ENCODE peak calls at places on chromosomes 7 and 10, in eight cellular contexts. U is naive thymus-derived CD8-positive, alpha-beta T cell; I is OCI-LY7; S is stimulated activated CD8-positive, alpha-beta memory T cell treated with anti-CD3 and anti-CD28 coated beads, Interleukin-15, amount 100 ng/mL, for 1 hour; M is astrocyte of the spinal cord; W is HT-29; C is aorta; V is MCF 10A. T is an unnamed sample.

GRCh38 chr7:65975814-65976445 is 6.1 kb downstream of the GUSB start:
- DNase-seq in M (no peak), W (no peak), I (no peak), C (peak), V (no peak), U (no peak), S (no peak), T (no peak)

GRCh38 chr10:3719024-3719843 is 65.8 kb downstream of the KLF6 start:
- DNase-seq in I (no peak), U (no peak), S (no peak), M (no peak), W (no peak), V (no peak), C (no peak), T (no peak)

GRCh38 chr7:120793213-120793936 is 64.6 kb downstream of the TSPAN12 start:
- DNase-seq in V (no peak), I (no peak), U (no peak), M (no peak), S (no peak), W (no peak), C (no peak), T (no peak)

GRCh38 chr7:55271069-55271468 is 94.1 kb upstream of the LANCL2 start:
- DNase-seq in C (no peak), W (no peak), M (peak), I (no peak), V (peak), S (no peak), U (no peak), T (no peak)

GRCh38 chr10:46544989-46545791 is 11.3 kb downstream of the GPRIN2 start:
- DNase-seq in S (no peak), V (peak), W (peak), M (no peak), I (peak), C (peak), U (no peak), T (no peak)

GRCh38 chr10:71970331-71970730 is 6.1 kb downstream of the CHST3 start:
- DNase-seq in C (no peak), U (no peak), W (peak), S (no peak), M (peak), V (peak), I (no peak), T (no peak)

GRCh38 chr10:115921795-115922194 is 351.2 kb downstream of the GFRA1 start:
- DNase-seq in C (no peak), S (no peak), I (no peak), M (no peak), W (no peak), U (no peak), V (peak), T (no peak)

GRCh38 chr10:96532523-96532922 is 18.8 kb upstream of the TLL2 start:
- DNase-seq in V (peak), C (no peak), I (no peak), W (peak), U (no peak), M (no peak), S (no peak), T (no peak)

GRCh38 chr10:70367195-70367796 is 15.1 kb downstream of the LRRC20 start:
- DNase-seq in U (no peak), I (no peak), V (no peak), S (no peak), M (peak), W (no peak), C (no peak), T (no peak)

GRCh38 chr7:69190738-69191137 is 407.5 kb upstream of the AUTS2 start:
- DNase-seq in C (no peak), V (no peak), I (no peak), W (no peak), S (no peak), U (no peak), M (no peak), T (no peak)

GRCh38 chr7:1168422-1168821 is 8.4 kb upstream of the ZFAND2A start:
- DNase-seq in V (no peak), S (no peak), U (no peak), C (no peak), I (no peak), M (no peak), W (no peak), T (no peak)

GRCh38 chr10:116215651-116216050 is 57.4 kb downstream of the GFRA1 start:
- DNase-seq in U (no peak), W (no peak), S (no peak), I (no peak), V (no peak), M (no peak), C (no peak), T (no peak)

GRCh38 chr7:41220275-41220674 is 482.6 kb downstream of the INHBA start:
- DNase-seq in I (no peak), C (no peak), S (no peak), M (no peak), V (no peak), W (no peak), U (no peak), T (no peak)

GRCh38 chr10:6069101-6069931 is 7.1 kb upstream of the IL2RA start:
- DNase-seq in U (peak), S (no peak), C (no peak), V (no peak), W (no peak), I (peak), M (no peak), T (no peak)

GRCh38 chr7:36547361-36547760 is 157.7 kb downstream of the ANLN start:
- DNase-seq in M (no peak), W (no peak), U (no peak), S (no peak), I (no peak), C (no peak), V (peak), T (no peak)

GRCh38 chr7:157010588-157011332 is at the start of gene MNX1:
- DNase-seq in W (peak), I (peak), S (no peak), C (peak), U (no peak), V (peak), M (no peak), T (peak)

GRCh38 chr10:86206216-86206615 is 160.4 kb downstream of the GRID1 start:
- DNase-seq in C (peak), S (no peak), M (no peak), U (no peak), V (no peak), I (no peak), W (no peak), T (no peak)

GRCh38 chr7:76424413-76425111 is at the start of gene ZP3:
- DNase-seq in C (no peak), U (no peak), S (no peak), I (peak), M (no peak), V (no peak), W (no peak), T (no peak)

GRCh38 chr7:18762189-18762588 is 266.6 kb downstream of the HDAC9 start:
- DNase-seq in U (no peak), V (peak), S (no peak), M (peak), I (no peak), W (no peak), C (no peak), T (no peak)

GRCh38 chr7:86667732-86668131 is 24.0 kb downstream of the GRM3 start:
- DNase-seq in C (no peak), S (no peak), W (no peak), V (peak), M (no peak), I (no peak), U (no peak), T (peak)

GRCh38 chr7:78368781-78369180 is 570.2 kb downstream of the PHTF2 start:
- DNase-seq in S (no peak), W (no peak), U (no peak), C (no peak), M (no peak), I (no peak), V (no peak), T (no peak)

GRCh38 chr7:148288592-148289151 is 301.9 kb upstream of the C7orf33 start:
- DNase-seq in C (no peak), V (no peak), U (no peak), I (no peak), W (no peak), S (no peak), M (no peak), T (no peak)

GRCh38 chr7:101164071-101164840 is 1.1 kb downstream of the VGF start:
- DNase-seq in W (peak), U (no peak), I (no peak), S (no peak), C (peak), V (peak), M (peak), T (no peak)

GRCh38 chr10:124521429-124521871 is 59.8 kb downstream of the LHPP start:
- DNase-seq in C (peak), V (no peak), I (no peak), W (no peak), U (no peak), M (no peak), S (no peak), T (no peak)

GRCh38 chr7:7698930-7699329 is 19.5 kb downstream of the RPA3 start:
- DNase-seq in I (no peak), W (no peak), U (no peak), M (no peak), V (no peak), S (no peak), C (peak), T (no peak)

GRCh38 chr7:29194206-29194593 is 375 bp upstream of the CHN2 start:
- DNase-seq in W (no peak), U (no peak), S (no peak), V (no peak), M (no peak), I (no peak), C (peak), T (no peak)

GRCh38 chr7:4713183-4713784 is 31.2 kb downstream of the FOXK1 start:
- DNase-seq in I (no peak), V (no peak), M (peak), W (no peak), C (no peak), U (no peak), S (no peak), T (no peak)

GRCh38 chr10:124474502-124475070 is 13.0 kb downstream of the LHPP start:
- DNase-seq in U (no peak), W (no peak), M (no peak), V (no peak), I (no peak), C (no peak), S (no peak), T (no peak)

GRCh38 chr10:103928784-103929183 is 10.8 kb upstream of the STN1 start:
- DNase-seq in W (no peak), M (no peak), C (no peak), U (no peak), S (no peak), I (no peak), V (no peak), T (no peak)

GRCh38 chr10:49034925-49035324 is 80.4 kb downstream of the VSTM4 start:
- DNase-seq in V (no peak), I (no peak), S (no peak), M (no peak), U (no peak), W (no peak), C (no peak), T (no peak)

GRCh38 chr7:119086026-119086425 is 861.5 kb downstream of the ANKRD7 start:
- DNase-seq in S (no peak), U (no peak), W (no peak), M (no peak), C (no peak), I (no peak), V (no peak), T (no peak)

GRCh38 chr7:114405427-114405826 is 9.2 kb upstream of the FOXP2 start:
- DNase-seq in V (peak), C (no peak), I (no peak), M (peak), S (no peak), W (peak), U (no peak), T (peak)

GRCh38 chr10:91006001-91006751 is 85.3 kb upstream of the ANKRD1 start:
- DNase-seq in C (no peak), I (peak), W (peak), M (peak), S (peak), V (peak), U (peak), T (peak)

GRCh38 chr10:53864850-53865249 is 936.2 kb downstream of the PCDH15 start:
- DNase-seq in C (no peak), S (no peak), I (no peak), V (no peak), W (peak), M (no peak), U (no peak), T (peak)

GRCh38 chr7:130869918-130870317 is 135.9 kb upstream of the KLF14 start:
- DNase-seq in V (no peak), M (no peak), I (no peak), W (no peak), S (no peak), U (no peak), C (no peak), T (no peak)

GRCh38 chr7:117458977-117459583 is 20.7 kb upstream of the CFTR start:
- DNase-seq in U (no peak), V (peak), I (peak), M (peak), W (peak), C (no peak), S (no peak), T (peak)

T was measured in NCI-H748 treated with DMSO at 0.1 percent for 48 hours.